ENCODE peak calls at places on chromosomes 7 and 10, in five cellular contexts. B, K, T, P and Q are unnamed samples.

GRCh38 chr10:5411941-5412276 is 448 bp upstream of the NET1 start:
- DNase-seq in B (no peak), K (peak; percentile 18), T (no peak), P (no peak), Q (no peak)

GRCh38 chr10:1434912-1435692 is 302.2 kb downstream of the ADARB2 start:
- DNase-seq in B (no peak), K (no peak), T (no peak), P (no peak), Q (no peak)

GRCh38 chr7:95684037-95684436 is 87.7 kb upstream of the PDK4 start:
- DNase-seq in B (peak; percentile 50), K (peak; percentile 44), T (no peak), P (no peak), Q (no peak)

GRCh38 chr7:68679456-68680234 is 918.6 kb upstream of the AUTS2 start:
- DNase-seq in B (no peak), K (no peak), T (no peak), P (no peak), Q (no peak)

GRCh38 chr7:80609732-80610131 is 28.7 kb upstream of the CD36 start:
- DNase-seq in B (peak; percentile 54), K (no peak), T (no peak), P (no peak), Q (no peak)

GRCh38 chr7:99379043-99379577 is 4.6 kb downstream of the ARPC1B start:
- DNase-seq in B (peak; percentile 63), K (peak; percentile 93), T (peak; percentile 60), P (no peak), Q (peak; percentile 55)

GRCh38 chr7:44195901-44196300 is 4.9 kb upstream of the YKT6 start:
- DNase-seq in B (no peak), K (no peak), T (no peak), P (no peak), Q (no peak)

GRCh38 chr7:596071-596818 is 76.6 kb upstream of the PDGFA start:
- DNase-seq in B (no peak), K (no peak), T (no peak), P (no peak), Q (no peak)

GRCh38 chr7:999921-1000593 is 17.1 kb downstream of the CYP2W1 start:
- DNase-seq in B (no peak), K (no peak), T (no peak), P (no peak), Q (no peak)

GRCh38 chr10:11298116-11298515 is 280.4 kb downstream of the CELF2 start:
- DNase-seq in B (no peak), K (peak; percentile 1), T (no peak), P (no peak), Q (no peak)